ENCODE peak calls at places on chromosome 13, in ten cellular contexts. H, E, B, T, J, M, O, V, Y and X are unnamed samples. For H3K4me1, the result is how much of the 10 kb centered on the place peaks cover.

GRCh38 chr13:74920361-74920760 is 561.6 kb downstream of the TBC1D4 start:
- DNase-seq in H (no peak), E (no peak), B (no peak), T (no peak), J (no peak), M (no peak), O (no peak), V (no peak), Y (peak), X (no peak)

GRCh38 chr13:57629391-57629804 is 2.1 kb upstream of the PCDH17 start:
- DNase-seq in H (no peak), E (no peak), B (no peak), T (no peak), J (no peak), M (no peak), O (no peak), V (no peak), Y (no peak), X (no peak)

GRCh38 chr13:62512194-62513141 is 1096.8 kb upstream of the PCDH20 start:
- DNase-seq in H (peak), E (peak), B (peak), T (no peak), J (peak), M (no peak), O (peak), V (peak), Y (no peak), X (no peak)

GRCh38 chr13:109737606-109738005 is 48.8 kb downstream of the IRS2 start:
- DNase-seq in H (no peak), E (no peak), B (no peak), T (no peak), J (no peak), M (no peak), O (no peak), V (no peak), Y (no peak), X (no peak)

GRCh38 chr13:49300716-49301589 is 53.2 kb downstream of the CDADC1 start:
- DNase-seq in H (peak), E (peak), B (peak), T (peak), J (peak), M (no peak), O (peak), V (peak), Y (peak), X (peak)

GRCh38 chr13:66751691-66752090 is 478.4 kb downstream of the PCDH9 start:
- DNase-seq in H (no peak), E (no peak), B (no peak), T (no peak), J (no peak), M (no peak), O (no peak), V (no peak), Y (no peak), X (no peak)

GRCh38 chr13:84917252-84917878 is 881.9 kb downstream of the SLITRK6 start:
- DNase-seq in H (no peak), E (no peak), B (no peak), T (no peak), J (peak), M (no peak), O (no peak), V (no peak), Y (no peak), X (no peak)

GRCh38 chr13:74675185-74675584 is 541.0 kb upstream of the KLF12 start:
- DNase-seq in H (no peak), E (no peak), B (no peak), T (no peak), J (no peak), M (no peak), O (no peak), V (no peak), Y (no peak), X (no peak)

GRCh38 chr13:22931576-22931975 is 249.2 kb upstream of the SGCG start:
- DNase-seq in H (no peak), E (no peak), B (no peak), T (no peak), J (no peak), M (no peak), O (no peak), V (no peak), Y (no peak), X (no peak)

GRCh38 chr13:113138792-113139551 is 16.4 kb downstream of the F10 start:
- DNase-seq in H (peak), E (no peak), B (no peak), T (no peak), J (no peak), M (no peak), O (peak), V (no peak), Y (no peak), X (no peak)

GRCh38 chr13:49679244-49679643 is 12.0 kb downstream of the EBPL start:
- DNase-seq in H (peak), E (no peak), B (no peak), T (no peak), J (peak), M (no peak), O (no peak), V (no peak), Y (no peak), X (peak)

GRCh38 chr13:111610879-111611278 is 290.4 kb downstream of the TEX29 start:
- DNase-seq in H (no peak), E (no peak), B (no peak), T (no peak), J (no peak), M (no peak), O (no peak), V (no peak), Y (no peak), X (no peak)

GRCh38 chr13:30763786-30764440 is 28.6 kb downstream of the ALOX5AP start:
- DNase-seq in H (no peak), E (no peak), B (no peak), T (no peak), J (no peak), M (no peak), O (no peak), V (no peak), Y (no peak), X (no peak)

GRCh38 chr13:74974234-74974879 is 507.6 kb downstream of the TBC1D4 start:
- DNase-seq in H (no peak), E (no peak), B (no peak), T (no peak), J (no peak), M (no peak), O (no peak), V (no peak), Y (no peak), X (no peak)

GRCh38 chr13:21557995-21558394 is 46.0 kb downstream of the MICU2 start:
- DNase-seq in H (no peak), E (no peak), B (no peak), T (no peak), J (peak), M (no peak), O (no peak), V (no peak), Y (peak), X (no peak)

GRCh38 chr13:26228080-26228479 is 6.0 kb upstream of the RNF6 start:
- DNase-seq in H (no peak), E (no peak), B (no peak), T (no peak), J (no peak), M (no peak), O (no peak), V (no peak), Y (no peak), X (no peak)

GRCh38 chr13:29908917-29909755 is 58.7 kb upstream of the UBL3 start:
- DNase-seq in H (no peak), E (no peak), B (no peak), T (no peak), J (no peak), M (no peak), O (no peak), V (no peak), Y (no peak), X (no peak)

GRCh38 chr13:111202745-111203144 is 87.6 kb downstream of the ARHGEF7 start:
- DNase-seq in H (no peak), E (no peak), B (no peak), T (no peak), J (peak), M (no peak), O (no peak), V (no peak), Y (peak), X (no peak)

GRCh38 chr13:102309110-102309509 is 92.7 kb downstream of the FGF14 start:
- DNase-seq in H (no peak), E (no peak), B (no peak), T (no peak), J (no peak), M (no peak), O (peak), V (no peak), Y (no peak), X (no peak)

GRCh38 chr13:21322304-21322965 is 136.7 kb downstream of the ZDHHC20 start:
- DNase-seq in H (no peak), E (no peak), B (no peak), T (no peak), J (no peak), M (no peak), O (no peak), V (no peak), Y (no peak), X (no peak)

GRCh38 chr13:35164324-35164932 is 222.4 kb downstream of the NBEA start:
- DNase-seq in H (no peak), E (no peak), B (no peak), T (no peak), J (peak), M (no peak), O (no peak), V (peak), Y (peak), X (no peak)

GRCh38 chr13:111485491-111486250 is 165.2 kb downstream of the TEX29 start:
- DNase-seq in H (peak), E (no peak), B (no peak), T (no peak), J (no peak), M (no peak), O (no peak), V (no peak), Y (no peak), X (no peak)

GRCh38 chr13:72489751-72490150 is 237.7 kb downstream of the MZT1 start:
- DNase-seq in H (no peak), E (no peak), B (no peak), T (no peak), J (no peak), M (no peak), O (no peak), V (no peak), Y (no peak), X (no peak)

GRCh38 chr13:32314968-32315254 is 252 bp downstream of the ZAR1L start:
- DNase-seq in H (peak), E (no peak), B (peak), T (no peak), J (peak), M (no peak), O (peak), V (no peak), Y (peak), X (peak)

GRCh38 chr13:112735791-112736190 is 46.0 kb downstream of the ATP11A start:
- DNase-seq in H (no peak), E (no peak), B (no peak), T (no peak), J (no peak), M (no peak), O (peak), V (no peak), Y (no peak), X (no peak)

GRCh38 chr13:37263881-37264280 is 158.4 kb upstream of the CSNK1A1L start:
- DNase-seq in H (no peak), E (no peak), B (no peak), T (no peak), J (no peak), M (no peak), O (no peak), V (no peak), Y (no peak), X (no peak)

GRCh38 chr13:52782486-52783448 is 43.1 kb upstream of the CNMD start:
- DNase-seq in H (no peak), E (no peak), B (no peak), T (no peak), J (no peak), M (no peak), O (no peak), V (no peak), Y (no peak), X (no peak)

GRCh38 chr13:58059624-58060023 is 428.1 kb downstream of the PCDH17 start:
- DNase-seq in H (no peak), E (no peak), B (no peak), T (no peak), J (no peak), M (no peak), O (no peak), V (no peak), Y (no peak), X (no peak)

GRCh38 chr13:30978981-30979956 is 46.8 kb downstream of the TEX26 start:
- DNase-seq in H (peak), E (no peak), B (peak), T (no peak), J (peak), M (no peak), O (peak), V (no peak), Y (peak), X (no peak)

GRCh38 chr13:39484506-39485313 is 118.3 kb downstream of the LHFPL6 start:
- DNase-seq in H (no peak), E (no peak), B (no peak), T (no peak), J (no peak), M (no peak), O (no peak), V (no peak), Y (no peak), X (no peak)

GRCh38 chr13:23554000-23554399 is 16.2 kb upstream of the TNFRSF19 start:
- DNase-seq in H (no peak), E (no peak), B (no peak), T (no peak), J (no peak), M (no peak), O (no peak), V (no peak), Y (no peak), X (no peak)

GRCh38 chr13:99119686-99120085 is 81.0 kb upstream of the UBAC2 start:
- DNase-seq in H (no peak), E (no peak), B (no peak), T (no peak), J (peak), M (no peak), O (no peak), V (no peak), Y (no peak), X (no peak)
- TF ChIP-seq EP300 in H (no peak), E (no peak), B (no peak), T (no peak), J (no peak), M (no peak), O (no peak), V (no peak), Y (no peak), X (no peak)

DNA sequence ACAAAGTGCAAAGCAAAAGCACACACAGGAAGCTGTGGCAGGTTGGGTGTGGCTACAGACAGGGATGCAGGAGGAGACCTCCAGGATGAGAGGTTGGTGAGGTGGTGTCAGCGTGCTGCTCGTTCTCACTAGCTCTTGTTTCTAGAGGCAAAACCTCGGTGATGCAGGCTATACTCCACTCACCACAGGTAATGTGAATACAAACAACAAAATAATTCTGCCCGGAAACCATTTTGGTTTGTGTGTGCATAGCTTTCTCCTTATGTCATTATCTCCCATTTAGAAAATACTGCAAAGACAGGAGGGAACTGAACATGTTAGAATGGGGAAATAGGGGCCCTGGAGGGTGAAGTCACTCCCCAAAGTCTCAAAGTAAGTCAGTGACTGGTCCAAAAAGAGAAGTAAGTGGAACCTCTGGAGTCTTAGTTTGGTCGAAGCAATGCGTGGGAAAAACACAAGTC is 9.4 kb downstream of the LCP1 start:
- DNase-seq in H (no peak), E (no peak), B (peak), T (no peak), J (no peak), M (no peak), O (peak), V (no peak), Y (no peak), X (no peak)
- H3K4me1 ChIP-seq in H (under half), E (under half), B (under half), T (under half), J (under half), M (under half), O (under half), V (under half), Y (under half), X (under half)

DNA sequence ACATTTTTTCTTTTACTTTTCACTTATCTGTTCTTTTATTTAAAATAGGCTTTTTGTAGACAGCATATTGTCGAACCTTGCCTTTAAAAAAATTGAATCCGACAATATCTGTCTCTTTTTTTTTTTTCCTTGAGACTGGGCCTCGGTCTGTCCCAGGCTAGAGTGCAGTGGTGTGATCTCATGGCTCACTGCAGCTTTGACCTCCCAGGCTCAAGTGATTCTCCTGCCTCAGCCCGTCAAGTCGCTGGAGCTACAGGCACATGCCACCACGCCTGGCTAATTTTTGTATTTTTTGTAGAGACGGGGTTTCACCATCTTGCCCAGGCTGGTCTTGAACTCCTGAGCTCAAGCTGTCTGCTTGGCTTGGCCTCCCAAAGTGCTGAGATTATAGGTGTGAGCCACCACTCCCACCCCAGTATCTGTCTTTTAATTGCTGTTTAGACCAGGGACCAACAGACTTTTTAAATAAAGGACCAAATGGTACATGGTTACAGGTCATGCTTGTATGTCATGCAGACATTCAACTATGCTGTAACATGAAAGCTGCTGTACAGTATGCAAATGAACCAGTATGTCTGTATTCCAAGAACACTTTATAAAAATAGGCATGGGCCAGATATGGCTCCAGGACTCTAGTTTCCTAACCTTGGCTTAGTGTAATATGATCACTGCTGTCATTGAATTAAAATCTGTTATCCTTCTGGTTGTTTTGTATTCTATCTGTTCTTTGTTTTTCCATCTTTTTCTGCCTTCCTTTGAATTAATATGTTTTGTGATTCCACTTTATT is 80.3 kb downstream of the GJA3 start:
- DNase-seq in H (no peak), E (no peak), B (no peak), T (no peak), J (no peak), M (no peak), O (no peak), V (no peak), Y (no peak), X (no peak)
- TF ChIP-seq CTCF in H (no peak), E (no peak), B (no peak), T (no peak), J (no peak), M (no peak), O (no peak), V (no peak), Y (no peak), X (no peak)

GRCh38 chr13:19961924-19962323 is 3.4 kb downstream of the ZMYM2 start:
- DNase-seq in H (no peak), E (no peak), B (no peak), T (no peak), J (no peak), M (no peak), O (no peak), V (no peak), Y (no peak), X (no peak)
- TF ChIP-seq EP300 in H (no peak), E (no peak), B (no peak), T (no peak), J (no peak), M (no peak), O (no peak), V (no peak), Y (no peak), X (no peak)

GRCh38 chr13:98810746-98811145 is 58.3 kb upstream of the SLC15A1 start:
- DNase-seq in H (no peak), E (no peak), B (no peak), T (no peak), J (no peak), M (no peak), O (no peak), V (no peak), Y (no peak), X (no peak)

GRCh38 chr13:98802999-98803666 is 50.7 kb upstream of the SLC15A1 start:
- DNase-seq in H (no peak), E (no peak), B (no peak), T (no peak), J (no peak), M (no peak), O (no peak), V (no peak), Y (no peak), X (no peak)

GRCh38 chr13:98804336-98804855 is 51.9 kb upstream of the SLC15A1 start:
- DNase-seq in H (no peak), E (no peak), B (no peak), T (no peak), J (no peak), M (no peak), O (no peak), V (no peak), Y (no peak), X (no peak)

GRCh38 chr13:98809345-98809777 is 56.9 kb upstream of the SLC15A1 start:
- DNase-seq in H (no peak), E (no peak), B (no peak), T (no peak), J (no peak), M (no peak), O (no peak), V (no peak), Y (no peak), X (no peak)

DNA sequence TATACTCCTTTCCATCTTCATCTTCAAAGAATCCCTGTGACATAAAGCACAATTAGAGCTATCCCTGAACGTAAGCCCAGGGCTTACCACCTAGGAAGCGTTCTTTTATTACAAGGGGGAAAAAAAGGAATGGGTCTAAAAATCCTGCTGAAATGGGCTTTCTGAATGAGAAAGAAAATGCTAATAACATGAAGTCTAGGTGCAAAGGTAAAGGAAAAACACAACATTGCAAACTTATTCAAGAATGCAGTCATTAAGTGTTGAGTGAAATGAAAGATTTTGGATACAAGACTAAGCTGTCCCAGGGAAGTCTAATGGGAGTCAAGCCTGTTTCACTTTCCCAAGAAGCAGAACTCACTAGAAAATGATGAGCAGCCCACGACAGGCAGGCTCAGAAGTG is 55.3 kb upstream of the SLC15A1 start:
- DNase-seq in H (no peak), E (no peak), B (no peak), T (no peak), J (no peak), M (no peak), O (no peak), V (no peak), Y (no peak), X (no peak)
- H3K4me1 ChIP-seq in H (under half), E (under half), B (under half), T (under half), J (under half), M (under half), O (under half), V (under half), Y (under half), X (under half)

DNA sequence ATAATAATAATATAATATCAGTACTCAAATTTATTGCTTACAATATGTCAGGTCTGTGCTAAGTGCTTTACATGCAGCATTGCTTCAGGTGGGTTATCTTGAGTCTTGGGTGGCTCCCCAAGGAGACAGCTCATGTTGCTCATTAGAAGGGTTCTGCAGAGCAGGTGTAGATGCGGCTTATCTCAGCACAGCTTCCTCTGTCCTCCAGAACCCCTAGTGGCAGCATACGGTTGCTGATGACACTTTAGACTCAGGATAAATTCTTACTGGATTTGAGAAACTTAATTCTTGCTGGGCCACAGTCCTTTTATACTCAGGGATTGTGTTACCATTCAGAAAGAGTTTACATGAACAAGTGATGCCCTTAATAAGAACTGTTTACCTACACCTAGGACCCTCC is 8.9 kb downstream of the COG3 start:
- DNase-seq in H (no peak), E (no peak), B (no peak), T (no peak), J (peak), M (no peak), O (no peak), V (no peak), Y (peak), X (no peak)
- TF ChIP-seq CTCF in H (no peak), E (no peak), B (no peak), T (no peak), J (no peak), M (no peak), O (no peak), V (peak), Y (peak), X (no peak)